ENCODE peak calls at places on chromosomes 16 and 17, in seven cellular contexts. P is upper lobe of right lung, F is K562, U is adrenal gland, G is ascending aorta, A is substantia nigra, N is A549. O is an unnamed sample.

GRCh38 chr16:60811051-60811608 is 1225.1 kb downstream of the CDH8 start:
- DNase-seq in A (no peak), N (no peak), G (no peak), F (no peak), U (no peak), P (no peak), O (no peak)

GRCh38 chr16:66918355-66918754 is 330 bp downstream of the CDH16 start:
- DNase-seq in G (no peak), P (no peak), A (no peak), F (no peak), U (no peak), N (no peak), O (no peak)

GRCh38 chr16:77782694-77783093 is 5.7 kb upstream of the VAT1L start:
- DNase-seq in N (no peak), P (no peak), U (peak), A (no peak), F (no peak), G (no peak), O (peak)

GRCh38 chr16:27636453-27637200 is 86.7 kb downstream of the KATNIP start:
- DNase-seq in N (no peak), F (no peak), G (no peak), A (no peak), P (no peak), U (no peak), O (peak)

GRCh38 chr17:64216385-64217248 is 46.4 kb downstream of the TEX2 start:
- DNase-seq in U (peak), G (no peak), A (no peak), F (peak), N (no peak), P (no peak), O (peak)

GRCh38 chr17:73430848-73431247 is 119.0 kb upstream of the CDC42EP4 start:
- DNase-seq in F (no peak), G (no peak), U (peak), N (no peak), A (no peak), P (no peak), O (no peak)

GRCh38 chr17:77493901-77494663 is 353.3 kb downstream of the SEC14L1 start:
- DNase-seq in N (no peak), G (peak), A (no peak), U (peak), P (peak), F (no peak), O (no peak)

GRCh38 chr17:11459780-11460426 is 138.4 kb upstream of the DNAH9 start:
- DNase-seq in A (no peak), P (no peak), F (no peak), U (no peak), N (no peak), G (no peak), O (no peak)

GRCh38 chr16:70740174-70740918 is 54.5 kb upstream of the MTSS2 start:
- DNase-seq in G (no peak), P (no peak), F (no peak), N (no peak), U (no peak), A (no peak), O (no peak)

GRCh38 chr17:32769846-32770245 is 107.1 kb downstream of the MYO1D start:
- DNase-seq in A (no peak), F (no peak), P (no peak), N (peak), U (no peak), G (no peak), O (peak)

GRCh38 chr17:40121886-40122465 is at the start of gene MSL1:
- DNase-seq in P (peak), G (peak), F (peak), U (peak), N (peak), A (peak), O (peak)

GRCh38 chr17:2194778-2195417 is 108.7 kb downstream of the SMG6 start:
- DNase-seq in A (no peak), P (no peak), F (peak), U (no peak), N (no peak), G (no peak), O (peak)

GRCh38 chr16:13453938-13454553 is 465.9 kb upstream of the ERCC4 start:
- DNase-seq in G (no peak), N (peak), U (peak), A (no peak), F (peak), P (no peak), O (peak)

GRCh38 chr17:8946476-8946875 is 19.0 kb downstream of the PIK3R5 start:
- DNase-seq in U (no peak), N (no peak), G (no peak), A (no peak), P (no peak), F (no peak), O (no peak)

GRCh38 chr16:71406724-71407123 is 35.1 kb downstream of the TLE7 start:
- DNase-seq in A (no peak), G (no peak), U (no peak), P (no peak), F (no peak), N (no peak), O (no peak)

GRCh38 chr17:36149296-36149820 is 27.1 kb downstream of the TBC1D3B start:
- DNase-seq in F (no peak), N (no peak), U (peak), P (no peak), G (peak), A (no peak), O (no peak)

GRCh38 chr17:67400193-67400592 is 23.1 kb downstream of the PITPNC1 start:
- DNase-seq in G (no peak), N (no peak), P (no peak), U (no peak), F (no peak), A (no peak), O (no peak)

GRCh38 chr17:32461853-32462617 is 17.7 kb downstream of the PSMD11 start:
- DNase-seq in P (no peak), A (peak), F (peak), N (peak), U (peak), G (no peak), O (peak)

GRCh38 chr17:73493212-73493814 is 150.9 kb downstream of the SDK2 start:
- DNase-seq in P (no peak), F (no peak), A (no peak), U (no peak), N (no peak), G (no peak), O (peak)

GRCh38 chr17:44372036-44372435 is 8.4 kb upstream of the FAM171A2 start:
- DNase-seq in F (no peak), U (no peak), P (no peak), N (no peak), G (no peak), A (no peak), O (peak)

GRCh38 chr17:80294210-80294609 is 33.6 kb downstream of the RNF213 start:
- DNase-seq in F (no peak), A (peak), G (no peak), P (no peak), U (no peak), N (no peak), O (no peak)

GRCh38 chr17:75486151-75486550 is 29.2 kb downstream of the CASKIN2 start:
- DNase-seq in U (no peak), P (no peak), G (no peak), N (no peak), A (no peak), F (no peak), O (no peak)

GRCh38 chr16:48408688-48409087 is 23.5 kb upstream of the SIAH1 start:
- DNase-seq in U (peak), G (no peak), N (no peak), P (no peak), F (no peak), A (no peak), O (no peak)

GRCh38 chr16:5578980-5579379 is 481.4 kb upstream of the EEF2KMT start:
- DNase-seq in G (no peak), N (no peak), A (no peak), P (no peak), F (no peak), U (no peak), O (no peak)

DNA sequence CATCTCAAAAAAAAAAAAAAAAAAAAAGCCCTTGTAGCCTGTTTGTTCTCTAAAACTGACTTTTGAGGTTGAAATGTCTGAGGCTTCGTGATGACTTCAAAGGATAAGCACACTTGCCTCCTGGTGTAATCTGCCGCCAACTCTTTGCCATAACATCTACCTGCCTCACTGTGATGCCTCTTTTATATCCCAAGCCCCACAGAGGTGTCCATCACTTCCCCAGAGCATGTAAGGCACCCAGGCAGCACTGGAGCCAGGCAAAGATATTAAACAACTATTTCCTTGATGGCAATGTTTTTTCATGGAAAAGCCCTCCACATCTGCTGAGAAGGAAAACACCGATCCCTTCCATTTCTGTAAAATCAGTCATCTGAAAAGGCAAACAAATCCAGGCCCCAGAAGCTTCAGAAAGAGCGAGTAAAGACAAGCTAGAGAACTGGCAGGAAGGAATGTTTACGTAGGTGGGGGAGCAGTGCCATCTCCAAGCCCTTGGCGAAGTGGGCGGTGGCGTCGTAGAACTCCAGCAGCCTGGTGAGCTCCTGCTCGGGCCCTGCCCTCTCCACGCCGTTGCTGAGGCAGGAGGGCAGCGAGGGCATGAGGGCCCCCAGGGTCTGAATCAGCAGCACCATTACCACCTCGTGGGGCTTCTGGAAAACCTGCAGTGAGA is 28.6 kb downstream of the COG7 start:
- DNase-seq in F (no peak), U (no peak), A (no peak), G (peak), N (peak), P (peak), O (no peak)
- H3K27ac ChIP-seq in F (no peak), U (no peak), A (no peak), G (peak), N (peak), P (peak), O (peak)

GRCh38 chr16:9072806-9073341 is 18.6 kb upstream of the HAPSTR1 start:
- DNase-seq in F (no peak), A (no peak), P (no peak), U (no peak), G (no peak), N (no peak), O (no peak)

GRCh38 chr16:9079430-9079812 is 12.0 kb upstream of the HAPSTR1 start:
- DNase-seq in G (no peak), F (no peak), U (no peak), P (no peak), A (no peak), N (no peak), O (no peak)

GRCh38 chr16:9075299-9076071 is 16.0 kb upstream of the HAPSTR1 start:
- DNase-seq in U (no peak), F (no peak), G (no peak), A (no peak), P (no peak), N (no peak), O (no peak)

GRCh38 chr16:9081183-9081582 is 10.3 kb upstream of the HAPSTR1 start:
- DNase-seq in F (no peak), P (no peak), G (no peak), A (no peak), N (no peak), U (no peak), O (no peak)

GRCh38 chr16:9077001-9077809 is 14.2 kb upstream of the HAPSTR1 start:
- DNase-seq in N (no peak), F (peak), G (no peak), A (no peak), U (peak), P (no peak), O (no peak)
- H3K27ac ChIP-seq in N (peak), F (peak), G (no peak), A (no peak), U (no peak), P (peak), O (no peak)

DNA sequence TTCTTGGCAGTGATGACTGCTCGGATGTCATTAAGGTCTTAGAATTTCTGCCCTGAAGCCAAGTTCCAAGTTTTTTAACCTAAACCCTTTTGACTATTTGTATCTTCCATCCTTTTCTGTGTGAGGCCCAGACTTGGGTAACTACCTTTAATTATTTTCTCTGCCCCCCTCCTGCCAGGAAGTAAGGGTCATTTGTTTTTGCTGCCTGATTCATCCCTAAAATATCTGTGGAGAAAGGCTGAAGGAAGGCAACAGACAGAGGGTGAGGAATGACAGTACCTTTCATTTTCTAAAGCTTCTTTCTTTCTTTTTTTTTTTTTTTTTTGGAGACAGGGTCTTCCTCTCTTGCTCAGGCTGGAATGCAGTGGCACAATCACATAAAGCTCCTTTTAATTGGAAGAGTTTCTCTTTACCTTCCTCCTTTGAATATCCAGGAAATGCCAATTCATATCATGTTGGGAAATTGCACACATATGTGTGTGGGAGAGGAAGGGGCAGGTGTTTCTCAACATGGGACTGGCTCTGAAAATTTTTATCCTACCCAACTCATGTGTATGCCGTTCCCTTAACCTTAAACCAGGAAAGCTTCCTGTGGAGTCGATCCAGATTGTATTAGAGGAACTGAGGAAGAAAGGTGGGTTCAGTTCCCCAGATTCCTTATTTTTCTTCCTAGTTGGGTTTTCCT is 959 bp downstream of the VPS25 start:
- DNase-seq in N (no peak), F (no peak), U (no peak), G (no peak), P (no peak), A (no peak), O (no peak)
- H3K27ac ChIP-seq in N (peak), F (peak), U (no peak), G (peak), P (no peak), A (no peak), O (no peak)

DNA sequence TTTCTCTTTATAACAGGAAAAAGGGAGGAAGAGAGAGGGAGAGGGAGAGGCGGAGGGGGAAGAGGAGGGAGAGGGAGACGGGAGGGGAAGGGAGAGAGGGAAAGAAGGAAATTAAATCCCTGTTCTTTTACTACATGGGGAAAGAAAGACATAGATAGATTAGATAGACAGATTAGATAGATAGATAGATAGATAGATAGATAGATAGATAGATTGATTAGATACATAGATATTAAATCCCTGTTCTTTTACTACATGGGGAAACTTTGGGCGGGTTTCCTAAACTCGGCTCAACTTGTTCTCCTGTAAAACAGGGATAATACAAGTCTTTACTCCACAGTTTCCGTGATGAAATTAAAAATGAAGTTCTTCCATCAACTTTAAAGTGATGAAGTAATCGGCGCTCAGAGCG is 661 bp downstream of the RFWD3 start:
- DNase-seq in A (no peak), P (no peak), G (no peak), N (no peak), U (no peak), F (no peak), O (no peak)
- H3K27ac ChIP-seq in A (no peak), P (peak), G (no peak), N (peak), U (no peak), F (peak), O (peak)

GRCh38 chr16:15611610-15612009 is 31.3 kb downstream of the MARF1 start:
- DNase-seq in U (no peak), P (no peak), F (no peak), N (no peak), G (no peak), A (no peak), O (no peak)
- H3K27ac ChIP-seq in U (no peak), P (no peak), F (no peak), N (no peak), G (no peak), A (no peak), O (no peak)

GRCh38 chr16:29663020-29663828 is at the start of gene SPN:
- DNase-seq in P (peak), F (peak), A (no peak), G (no peak), U (no peak), N (no peak), O (peak)
- H3K27ac ChIP-seq in P (peak), F (peak), A (no peak), G (no peak), U (no peak), N (no peak), O (no peak)

DNA sequence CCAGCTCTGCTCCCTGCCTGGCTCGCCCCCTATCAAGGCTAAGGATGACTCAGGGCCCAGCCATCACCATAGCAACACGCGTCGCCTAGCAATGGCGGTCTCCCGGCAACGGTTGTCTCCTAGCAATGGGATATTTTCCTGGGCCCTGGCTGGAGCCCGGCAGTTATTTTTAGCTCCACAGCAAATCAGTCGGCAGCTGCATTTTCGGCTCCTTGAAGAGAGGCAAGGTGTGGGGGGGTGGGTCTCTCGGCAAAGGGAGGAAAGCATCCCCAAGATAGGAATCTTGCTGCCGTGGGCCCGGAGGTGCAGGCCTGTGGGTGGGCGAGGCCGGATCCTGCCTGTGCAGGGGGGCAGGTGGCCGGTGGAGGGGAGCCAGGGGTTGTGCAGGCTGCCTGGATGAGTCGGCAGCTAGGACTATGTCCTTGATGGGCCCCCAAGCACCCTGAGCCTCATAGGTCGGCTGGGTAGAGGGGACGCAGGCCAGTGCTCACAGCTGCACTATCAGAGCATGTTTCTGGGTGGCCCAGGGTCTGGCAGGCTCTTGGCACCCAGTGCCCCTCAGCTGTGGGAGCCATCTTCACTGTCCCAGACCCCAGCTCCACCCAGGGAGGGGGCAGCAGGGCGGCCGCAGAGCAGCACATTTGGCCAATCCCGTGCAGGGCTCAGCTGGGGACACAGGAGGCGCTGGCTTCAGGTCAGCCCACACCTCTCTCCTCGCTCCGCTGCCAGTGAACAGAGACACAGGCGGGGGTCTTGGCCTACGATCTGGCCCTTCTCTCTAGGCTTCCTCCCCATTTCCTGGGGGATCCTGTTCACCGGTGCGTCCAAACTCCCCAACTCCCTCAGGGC is 4.3 kb upstream of the FBXL16 start:
- DNase-seq in F (peak), U (peak), N (no peak), A (peak), G (no peak), P (no peak), O (peak)
- H3K27ac ChIP-seq in F (no peak), U (no peak), N (peak), A (peak), G (no peak), P (no peak), O (no peak)

DNA sequence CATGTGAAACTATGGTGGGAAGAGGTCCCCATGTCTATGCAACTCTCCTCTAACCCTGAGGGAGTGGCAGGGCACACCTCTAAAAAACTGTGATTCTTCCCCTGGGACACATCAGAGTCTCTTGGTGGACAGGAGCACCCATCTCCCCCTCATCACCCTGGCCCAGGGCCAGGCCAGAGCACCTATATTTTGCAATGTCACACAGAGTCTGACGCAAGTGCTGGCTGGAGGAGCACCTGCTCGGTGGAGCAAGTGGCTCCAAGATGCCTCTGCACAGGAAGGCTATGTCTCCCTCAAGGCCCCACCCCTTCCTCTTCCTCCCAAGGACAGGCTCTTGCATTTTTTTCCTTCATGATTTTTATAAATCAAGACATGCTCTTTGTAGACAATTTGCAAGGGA is 13.3 kb downstream of the SNN start:
- DNase-seq in A (no peak), P (peak), U (no peak), N (no peak), F (no peak), G (no peak), O (no peak)
- H3K27ac ChIP-seq in A (no peak), P (peak), U (no peak), N (no peak), F (no peak), G (peak), O (peak)

GRCh38 chr17:69269174-69269998 is 40.8 kb upstream of the ABCA10 start:
- DNase-seq in G (no peak), F (no peak), U (no peak), N (no peak), P (no peak), A (no peak), O (no peak)
- H3K27ac ChIP-seq in G (no peak), F (no peak), U (no peak), N (peak), P (no peak), A (no peak), O (no peak)